ENCODE peak calls at places on chromosome 17, in eight cellular contexts. O is prostate gland, K is heart right ventricle, G is cardiac muscle cell, Q is cardiac fibroblast, M is stomach, Z is uterus, L is A673. B is an unnamed sample.

GRCh38 chr17:70314096-70314495 is 144.8 kb downstream of the KCNJ2 start:
- DNase-seq in O (no peak), Z (no peak), G (no peak), K (no peak), M (no peak), Q (no peak), L (no peak), B (no peak)

GRCh38 chr17:45868276-45868675 is 23.6 kb downstream of the SPPL2C start:
- DNase-seq in Z (no peak), L (peak), G (no peak), Q (no peak), M (no peak), K (no peak), O (no peak), B (no peak)

GRCh38 chr17:66379539-66379938 is 77.1 kb downstream of the PRKCA start:
- DNase-seq in L (no peak), G (no peak), K (no peak), Z (no peak), M (no peak), Q (peak), O (no peak), B (no peak)

GRCh38 chr17:9071921-9072503 is 50.7 kb downstream of the NTN1 start:
- DNase-seq in M (no peak), Z (no peak), Q (no peak), G (no peak), K (no peak), O (no peak), L (no peak), B (no peak)

GRCh38 chr17:76869878-76870714 is 1.9 kb downstream of the MGAT5B start:
- DNase-seq in Z (no peak), O (no peak), L (no peak), G (peak), M (no peak), K (no peak), Q (no peak), B (no peak)

GRCh38 chr17:32157225-32157624 is 14.9 kb downstream of the RHOT1 start:
- DNase-seq in G (no peak), Z (no peak), Q (peak), K (no peak), O (no peak), M (no peak), L (no peak), B (peak)

GRCh38 chr17:78903101-78903779 is at the start of gene CEP295NL:
- DNase-seq in K (no peak), Z (no peak), Q (peak), L (no peak), M (no peak), O (no peak), G (peak), B (no peak)

GRCh38 chr17:31535581-31535981 is 144.1 kb downstream of the RAB11FIP4 start:
- DNase-seq in O (no peak), Z (no peak), G (no peak), L (no peak), M (no peak), K (no peak), Q (no peak), B (no peak)

GRCh38 chr17:2090804-2091534 is 36.1 kb downstream of the HIC1 start:
- DNase-seq in Z (peak), Q (peak), O (no peak), M (no peak), G (no peak), L (peak), K (peak), B (peak)

GRCh38 chr17:50102164-50102991 is 7.2 kb downstream of the PDK2 start:
- DNase-seq in Q (peak), Z (no peak), M (peak), O (no peak), L (no peak), K (peak), G (no peak), B (no peak)

GRCh38 chr17:66654764-66655163 is 180.2 kb upstream of the CACNG5 start:
- DNase-seq in K (no peak), Z (no peak), M (no peak), Q (no peak), G (no peak), O (no peak), L (no peak), B (no peak)

GRCh38 chr17:2776589-2777241 is 19.5 kb upstream of the RAP1GAP2 start:
- DNase-seq in G (peak), O (no peak), M (no peak), K (no peak), Z (no peak), Q (no peak), L (no peak), B (no peak)

GRCh38 chr17:58060596-58061191 is 22.5 kb upstream of the DYNLL2 start:
- DNase-seq in O (peak), Q (peak), M (no peak), G (no peak), L (no peak), K (peak), Z (peak), B (no peak)

GRCh38 chr17:65850486-65850885 is 289.0 kb upstream of the AXIN2 start:
- DNase-seq in G (no peak), L (no peak), M (no peak), O (no peak), Q (peak), Z (no peak), K (no peak), B (no peak)

GRCh38 chr17:32878211-32878610 is 1.3 kb upstream of the MYO1D start:
- DNase-seq in Q (peak), G (no peak), O (peak), K (no peak), Z (peak), L (no peak), M (peak), B (peak)

GRCh38 chr17:34916120-34916519 is 45.1 kb downstream of the CCT6B start:
- DNase-seq in L (no peak), K (no peak), M (no peak), Q (no peak), G (no peak), Z (no peak), O (no peak), B (no peak)

GRCh38 chr17:2982854-2983636 is 80.4 kb downstream of the OR1D5 start:
- DNase-seq in L (no peak), Z (peak), K (peak), Q (peak), M (no peak), G (no peak), O (no peak), B (peak)

GRCh38 chr17:40068129-40068581 is 5.4 kb downstream of the THRA start:
- DNase-seq in L (no peak), G (no peak), M (no peak), Q (no peak), K (peak), Z (no peak), O (no peak), B (no peak)

GRCh38 chr17:13306310-13306962 is 288.6 kb upstream of the ELAC2 start:
- DNase-seq in Q (peak), M (no peak), O (no peak), G (peak), K (peak), L (peak), Z (no peak), B (peak)

GRCh38 chr17:72193395-72194106 is 72.7 kb downstream of the SOX9 start:
- DNase-seq in Q (peak), L (no peak), M (no peak), K (no peak), G (no peak), O (no peak), Z (no peak), B (no peak)

GRCh38 chr17:50304781-50305404 is 30.6 kb downstream of the TMEM92 start:
- DNase-seq in Q (peak), K (no peak), M (peak), O (no peak), Z (no peak), L (no peak), G (no peak), B (peak)

GRCh38 chr17:41486809-41487530 is 2.7 kb downstream of the KRT36 start:
- DNase-seq in L (no peak), Z (no peak), G (peak), O (no peak), M (peak), Q (no peak), K (no peak), B (no peak)

GRCh38 chr17:29740017-29740416 is 117.3 kb upstream of the CORO6 start:
- DNase-seq in Q (no peak), Z (no peak), L (no peak), G (no peak), M (no peak), O (no peak), K (no peak), B (no peak)

GRCh38 chr17:12568358-12569251 is 97.1 kb upstream of the MYOCD start:
- DNase-seq in Z (no peak), G (no peak), L (no peak), K (no peak), O (no peak), Q (no peak), M (no peak), B (no peak)

GRCh38 chr17:2682304-2682938 is 29.1 kb downstream of the CLUH start:
- DNase-seq in M (no peak), L (no peak), Q (no peak), G (no peak), K (no peak), Z (no peak), O (no peak), B (no peak)

GRCh38 chr17:45020354-45021138 is 30.9 kb downstream of the DCAKD start:
- DNase-seq in Z (peak), G (no peak), K (peak), M (peak), O (peak), L (peak), Q (peak), B (no peak)

GRCh38 chr17:34110315-34110714 is 144.8 kb upstream of the CCL2 start:
- DNase-seq in Q (no peak), M (no peak), G (peak), O (no peak), L (no peak), Z (no peak), K (no peak), B (no peak)

GRCh38 chr17:49760909-49761558 is 2.9 kb downstream of the FAM117A start:
- DNase-seq in Q (no peak), K (no peak), O (no peak), L (no peak), M (no peak), G (no peak), Z (no peak), B (no peak)

GRCh38 chr17:70332356-70332755 is 163.0 kb downstream of the KCNJ2 start:
- DNase-seq in Q (no peak), K (no peak), L (no peak), Z (no peak), G (no peak), M (no peak), O (no peak), B (no peak)

GRCh38 chr17:32913593-32913992 is 14.4 kb upstream of the TMEM98 start:
- DNase-seq in Z (no peak), K (no peak), M (no peak), L (no peak), G (no peak), O (no peak), Q (no peak), B (no peak)

GRCh38 chr17:48909796-48910195 is 1.6 kb downstream of the UBE2Z start:
- DNase-seq in Q (no peak), L (no peak), G (no peak), M (no peak), K (no peak), O (no peak), Z (no peak), B (no peak)

GRCh38 chr17:32831223-32831622 is 45.7 kb downstream of the MYO1D start:
- DNase-seq in O (no peak), K (no peak), M (no peak), L (no peak), Z (no peak), Q (no peak), G (no peak), B (no peak)

GRCh38 chr17:45296003-45296832 is 20.6 kb downstream of the MAP3K14 start:
- DNase-seq in L (peak), M (no peak), Q (peak), K (no peak), G (no peak), O (no peak), Z (no peak), B (peak)

GRCh38 chr17:27854163-27854562 is 39.0 kb downstream of the LYRM9 start:
- DNase-seq in O (no peak), Q (no peak), L (no peak), K (no peak), G (no peak), M (no peak), Z (no peak), B (no peak)

GRCh38 chr17:31052187-31052889 is 42.4 kb upstream of the NF1 start:
- DNase-seq in L (no peak), K (peak), G (no peak), O (peak), Q (peak), Z (peak), M (no peak), B (peak)

GRCh38 chr17:76240461-76241204 is at the start of gene RNF157:
- DNase-seq in K (peak), O (peak), M (peak), Z (peak), L (peak), Q (peak), G (peak), B (no peak)

GRCh38 chr17:44304651-44305050 is 3.8 kb upstream of the RUNDC3A start:
- DNase-seq in M (no peak), O (no peak), Q (no peak), Z (no peak), G (no peak), L (no peak), K (no peak), B (no peak)

GRCh38 chr17:64155751-64156544 is 26.0 kb upstream of the ERN1 start:
- DNase-seq in Z (peak), O (peak), L (no peak), G (no peak), K (peak), M (peak), Q (peak), B (no peak)
- TF ChIP-seq CTCF in Z (no peak), O (no peak), L (no peak), G (peak), K (no peak), M (no peak), Q (no peak), B (no peak)

DNA sequence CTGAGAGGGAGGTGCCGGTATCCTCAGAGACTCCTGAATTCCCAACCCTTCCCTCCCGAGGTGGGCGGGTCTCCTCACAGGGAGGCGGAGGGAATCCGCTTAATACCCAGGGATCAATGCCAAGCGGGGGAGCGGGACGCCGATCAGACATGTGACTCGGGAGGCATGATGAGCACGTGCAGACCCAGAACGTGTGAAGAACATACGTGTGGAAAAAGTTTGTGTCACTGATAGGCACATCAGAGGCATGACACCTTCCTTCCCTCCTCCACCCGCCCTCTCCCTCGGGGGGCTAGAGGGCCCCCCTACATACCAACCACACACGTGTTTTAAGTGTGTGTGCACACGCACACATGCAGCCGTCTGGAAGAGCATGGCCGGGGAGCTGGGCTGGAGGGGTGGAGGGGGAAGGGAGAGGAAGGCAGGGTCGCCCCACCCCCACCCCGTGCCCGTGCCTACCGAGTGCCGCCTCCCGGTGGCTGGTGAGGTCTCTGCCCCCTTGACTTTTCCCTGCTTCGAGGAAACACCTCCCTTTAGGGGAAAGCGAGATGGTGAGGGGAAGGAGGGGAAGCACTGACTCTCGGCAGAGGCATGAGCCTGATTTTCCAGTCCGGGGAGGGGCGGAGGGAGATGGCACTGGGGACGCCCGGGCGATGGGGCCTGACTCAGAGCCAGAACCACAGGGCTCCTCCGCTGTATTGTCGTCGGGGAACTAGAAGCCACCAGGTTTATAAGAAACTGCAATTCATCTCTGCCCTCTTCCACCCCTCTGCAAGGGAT is 12.1 kb upstream of the TBX21 start:
- DNase-seq in O (peak), Z (no peak), M (no peak), Q (no peak), K (no peak), L (peak), G (no peak), B (peak)
- TF ChIP-seq CTCF in O (no peak), Z (no peak), M (no peak), Q (no peak), K (no peak), L (no peak), G (no peak), B (no peak)

DNA sequence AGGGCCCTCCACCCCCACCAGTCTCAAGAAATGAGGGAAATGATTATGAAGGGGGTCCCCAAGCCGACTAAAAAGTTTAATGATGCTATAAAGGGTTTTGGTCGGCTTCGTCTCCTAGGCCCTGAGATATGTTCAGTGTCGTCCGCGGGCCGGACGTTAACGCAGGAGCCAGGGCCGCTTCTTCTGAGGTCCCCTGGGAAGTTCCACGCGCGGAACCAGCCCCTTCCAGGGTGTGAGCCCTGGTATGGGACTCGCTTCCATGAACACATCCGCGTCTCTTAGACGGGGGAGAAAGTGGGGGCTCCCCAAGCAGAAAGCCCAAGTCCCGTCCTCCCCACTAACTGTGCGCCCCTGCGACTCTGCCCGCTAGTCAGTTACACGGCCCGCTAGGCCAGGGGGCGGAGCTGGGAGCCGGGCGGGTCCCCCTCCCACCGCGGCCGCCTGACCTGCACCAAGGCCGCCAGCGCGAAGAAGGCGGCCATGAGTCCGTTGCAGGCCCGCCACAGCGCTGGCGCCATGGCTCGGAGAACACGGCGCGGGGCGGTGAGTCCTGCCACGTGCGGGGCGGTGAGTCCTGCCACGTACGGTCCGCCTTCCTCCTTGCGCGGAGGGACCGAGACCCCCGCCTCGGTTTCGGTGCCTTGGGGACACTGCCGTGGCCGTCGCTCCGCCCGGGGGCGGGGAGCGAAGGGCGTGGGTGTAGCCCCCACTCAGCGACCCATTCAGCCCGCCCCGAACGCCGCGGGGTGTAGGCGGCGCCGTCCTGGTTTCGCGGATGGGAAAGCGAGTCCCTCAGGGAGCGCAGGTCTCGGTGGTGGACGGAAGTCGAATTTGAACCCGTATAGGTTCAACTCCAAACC is at the start of gene TMEM220:
- DNase-seq in M (peak), Q (peak), G (peak), L (peak), K (peak), Z (peak), O (peak), B (peak)
- TF ChIP-seq CTCF in M (no peak), Q (no peak), G (no peak), L (no peak), K (no peak), Z (no peak), O (no peak), B (no peak)

GRCh38 chr17:47315451-47316266 is 8.1 kb upstream of the EFCAB13 start:
- DNase-seq in O (peak), Q (peak), K (peak), G (peak), Z (no peak), L (peak), M (no peak), B (peak)
- TF ChIP-seq CTCF in O (peak), Q (peak), K (peak), G (peak), Z (peak), L (peak), M (peak), B (peak)

GRCh38 chr17:74296548-74296936 is 22.5 kb downstream of the DNAI2 start:
- DNase-seq in O (peak), M (peak), G (peak), Q (peak), K (peak), L (peak), Z (peak), B (peak)
- TF ChIP-seq CTCF in O (peak), M (peak), G (peak), Q (peak), K (peak), L (peak), Z (peak), B (peak)

GRCh38 chr17:4967539-4968165 is at the start of gene SPAG7:
- DNase-seq in K (peak), L (peak), O (peak), Q (peak), G (peak), Z (peak), M (peak), B (peak)
- TF ChIP-seq CTCF in K (no peak), L (peak), O (no peak), Q (no peak), G (no peak), Z (peak), M (no peak), B (peak)

GRCh38 chr17:61560071-61560470 is 30.9 kb downstream of the NACA2 start:
- DNase-seq in L (no peak), Q (no peak), Z (no peak), G (no peak), O (no peak), K (no peak), M (no peak), B (no peak)

GRCh38 chr17:61556224-61557188 is 34.5 kb downstream of the NACA2 start:
- DNase-seq in M (no peak), L (no peak), Z (no peak), K (no peak), Q (no peak), G (no peak), O (peak), B (no peak)

GRCh38 chr17:61565213-61565612 is 25.8 kb downstream of the NACA2 start:
- DNase-seq in Q (no peak), K (no peak), Z (no peak), L (no peak), M (no peak), O (no peak), G (no peak), B (no peak)

GRCh38 chr17:61562287-61562686 is 28.7 kb downstream of the NACA2 start:
- DNase-seq in K (no peak), Z (no peak), L (no peak), G (no peak), M (no peak), O (no peak), Q (no peak), B (no peak)

DNA sequence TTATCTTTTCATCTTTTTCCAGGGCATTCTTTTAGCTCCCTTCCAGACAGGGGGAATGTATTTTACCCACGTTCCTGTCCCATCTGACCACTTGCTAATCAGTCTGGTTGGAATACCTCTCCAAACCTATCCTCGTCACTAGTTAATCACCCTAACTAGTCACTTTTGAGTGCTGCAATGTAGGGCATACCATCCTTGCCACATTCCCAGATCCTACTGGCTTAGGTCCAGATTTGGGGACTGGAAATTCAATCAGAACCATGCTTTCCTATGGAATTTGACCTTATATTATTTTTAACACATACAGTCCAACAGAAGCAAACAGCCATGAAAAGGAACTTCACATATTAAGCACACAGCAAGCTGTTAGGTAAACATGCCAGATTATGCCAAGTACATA is 29.7 kb downstream of the NACA2 start:
- DNase-seq in O (no peak), Z (no peak), L (no peak), Q (no peak), K (no peak), M (no peak), G (no peak), B (no peak)
- TF ChIP-seq CTCF in O (no peak), Z (no peak), L (no peak), Q (no peak), K (no peak), M (no peak), G (no peak), B (no peak)

GRCh38 chr17:56866496-56866895 is 32.5 kb downstream of the DGKE start:
- DNase-seq in Z (no peak), M (no peak), G (no peak), L (peak), K (no peak), O (no peak), Q (peak), B (no peak)
- TF ChIP-seq CTCF in Z (no peak), M (no peak), G (no peak), L (peak), K (no peak), O (no peak), Q (no peak), B (peak)

B was measured in HFFc6.